ENCODE peak calls at places on chromosome 11, in six cellular contexts. N, O, K, Y, F and I are unnamed samples.

GRCh38 chr11:16959528-16960100 is 54.6 kb downstream of the PLEKHA7 start:
- DNase-seq in F (no peak), K (peak), O (no peak), N (no peak), Y (no peak), I (no peak)

GRCh38 chr11:69297926-69298777 is 4.2 kb downstream of the MYEOV start:
- DNase-seq in K (no peak), Y (peak), F (peak), N (peak), O (peak), I (no peak)

GRCh38 chr11:68039526-68040086 is 781 bp downstream of the TCIRG1 start:
- DNase-seq in F (no peak), N (no peak), Y (no peak), K (no peak), O (no peak), I (no peak)

GRCh38 chr11:44305643-44306468 is 4.1 kb downstream of the ALX4 start:
- DNase-seq in K (no peak), Y (no peak), F (no peak), O (no peak), N (no peak), I (no peak)

GRCh38 chr11:62707277-62707771 is at the start of the genes BSCL2 and GNG3:
- DNase-seq in K (no peak), Y (no peak), F (peak), N (no peak), O (no peak), I (no peak)

GRCh38 chr11:10544491-10545470 is 3.8 kb upstream of the RNF141 start:
- DNase-seq in N (no peak), Y (no peak), F (no peak), O (no peak), K (no peak), I (no peak)

GRCh38 chr11:107825875-107826274 is 32.7 kb downstream of the SLC35F2 start:
- DNase-seq in Y (no peak), O (no peak), F (no peak), N (no peak), K (no peak), I (peak)

GRCh38 chr11:128551641-128552335 is 35.6 kb downstream of the ETS1 start:
- DNase-seq in O (no peak), K (no peak), F (no peak), Y (no peak), N (no peak), I (no peak)

GRCh38 chr11:46240861-46241260 is 36.6 kb upstream of the CREB3L1 start:
- DNase-seq in K (no peak), O (no peak), N (no peak), F (no peak), Y (no peak), I (no peak)

GRCh38 chr11:131910491-131911387 is 540.3 kb downstream of the NTM start:
- DNase-seq in K (no peak), Y (peak), F (peak), O (peak), N (no peak), I (no peak)

GRCh38 chr11:120142072-120142423 is 4.1 kb upstream of the TRIM29 start:
- DNase-seq in N (no peak), Y (no peak), F (no peak), K (no peak), O (no peak), I (no peak)

GRCh38 chr11:93770160-93770559 is 13.9 kb upstream of the MED17 start:
- DNase-seq in O (no peak), N (no peak), Y (no peak), K (no peak), F (no peak), I (no peak)

GRCh38 chr11:8604078-8604723 is 10.2 kb upstream of the STK33 start:
- DNase-seq in O (peak), F (no peak), N (peak), Y (peak), K (peak), I (peak)

GRCh38 chr11:90764691-90765090 is 541.8 kb upstream of the CHORDC1 start:
- DNase-seq in N (no peak), K (no peak), F (no peak), O (no peak), Y (no peak), I (no peak)

GRCh38 chr11:110160016-110160415 is 66.8 kb downstream of the ZC3H12C start:
- DNase-seq in Y (no peak), N (no peak), O (peak), F (no peak), K (no peak), I (no peak)

GRCh38 chr11:120398184-120398583 is 62.0 kb downstream of the ARHGEF12 start:
- DNase-seq in K (no peak), Y (peak), N (no peak), O (no peak), F (no peak), I (no peak)

GRCh38 chr11:62889484-62890437 is 9.1 kb downstream of the SLC3A2 start:
- DNase-seq in O (no peak), Y (peak), K (no peak), F (no peak), N (no peak), I (no peak)

GRCh38 chr11:116110802-116111201 is 606.6 kb upstream of the CADM1 start:
- DNase-seq in O (no peak), Y (no peak), N (no peak), F (no peak), K (no peak), I (no peak)

GRCh38 chr11:65427691-65428577 is 5.3 kb downstream of the NEAT1 start:
- DNase-seq in K (peak), Y (peak), O (peak), N (no peak), F (no peak), I (no peak)

GRCh38 chr11:126310229-126310991 is 6.5 kb downstream of the DCPS start:
- DNase-seq in N (peak), F (peak), K (no peak), O (peak), Y (peak), I (no peak)

GRCh38 chr11:102244681-102245409 is 72.4 kb upstream of the BIRC3 start:
- DNase-seq in N (no peak), O (peak), F (no peak), Y (peak), K (no peak), I (no peak)

GRCh38 chr11:64650923-64651523 is 60.0 kb downstream of the SLC22A12 start:
- DNase-seq in Y (peak), O (peak), N (no peak), F (peak), K (no peak), I (no peak)

GRCh38 chr11:74397531-74398243 is 546 bp downstream of the PGM2L1 start:
- DNase-seq in F (no peak), N (no peak), K (peak), Y (no peak), O (peak), I (peak)

GRCh38 chr11:66683877-66684276 is 6.2 kb upstream of the RBM4B start:
- DNase-seq in F (no peak), N (no peak), K (no peak), Y (no peak), O (no peak), I (no peak)

GRCh38 chr11:127651888-127652221 is 651.3 kb upstream of the KIRREL3 start:
- DNase-seq in K (no peak), N (no peak), O (peak), F (no peak), Y (no peak), I (no peak)

GRCh38 chr11:12403122-12403994 is 26.0 kb downstream of the PARVA start:
- DNase-seq in F (no peak), K (no peak), Y (no peak), N (no peak), O (no peak), I (no peak)

GRCh38 chr11:92596596-92597317 is 372.1 kb downstream of the FAT3 start:
- DNase-seq in N (no peak), O (peak), Y (no peak), K (no peak), F (no peak), I (no peak)

GRCh38 chr11:79274636-79275315 is 166.1 kb downstream of the TENM4 start:
- DNase-seq in N (no peak), Y (peak), K (no peak), O (peak), F (no peak), I (no peak)

GRCh38 chr11:57224537-57224936 is 12.5 kb downstream of the APLNR start:
- DNase-seq in F (no peak), K (no peak), N (no peak), Y (peak), O (peak), I (no peak)

GRCh38 chr11:64545605-64546004 is 45.4 kb upstream of the SLC22A12 start:
- DNase-seq in O (peak), F (no peak), K (no peak), Y (peak), N (no peak), I (no peak)

GRCh38 chr11:11057472-11057854 is 199.6 kb upstream of the ZBED5 start:
- DNase-seq in O (no peak), F (no peak), K (no peak), Y (peak), N (no peak), I (no peak)

GRCh38 chr11:36730761-36731160 is 132.7 kb upstream of the RAG2 start:
- DNase-seq in O (no peak), F (no peak), K (no peak), N (no peak), Y (no peak), I (no peak)